ENCODE peak calls at places on chromosomes 12 and 14, in eight cellular contexts. One of them, this sample, is unnamed.

GRCh38 chr12:11958216-11959091 is 112.3 kb upstream of the BCL2L14 start:
- DNase-seq in transverse colon: no peak
- DNase-seq in upper lobe of right lung: no peak
- DNase-seq in mammary epithelial cell: peak
- DNase-seq in fibroblast of the aortic adventitia: peak
- DNase-seq in IMR-90: peak
- DNase-seq in foreskin fibroblast: peak
- DNase-seq in HCT116: no peak
- DNase-seq in this sample: no peak

GRCh38 chr12:53508534-53509199 is 1.4 kb upstream of the NPFF start:
- DNase-seq in transverse colon: peak
- DNase-seq in upper lobe of right lung: peak
- DNase-seq in mammary epithelial cell: peak
- DNase-seq in fibroblast of the aortic adventitia: peak
- DNase-seq in IMR-90: peak
- DNase-seq in foreskin fibroblast: peak
- DNase-seq in HCT116: no peak
- DNase-seq in this sample: peak

GRCh38 chr14:70013269-70013873 is 134.2 kb downstream of the SMOC1 start:
- DNase-seq in transverse colon: peak
- DNase-seq in upper lobe of right lung: no peak
- DNase-seq in mammary epithelial cell: peak
- DNase-seq in fibroblast of the aortic adventitia: no peak
- DNase-seq in IMR-90: peak
- DNase-seq in foreskin fibroblast: no peak
- DNase-seq in HCT116: peak
- DNase-seq in this sample: no peak

GRCh38 chr12:104578453-104578852 is 121.7 kb downstream of the CHST11 start:
- DNase-seq in transverse colon: no peak
- DNase-seq in upper lobe of right lung: no peak
- DNase-seq in mammary epithelial cell: peak
- DNase-seq in fibroblast of the aortic adventitia: peak
- DNase-seq in IMR-90: peak
- DNase-seq in foreskin fibroblast: peak
- DNase-seq in HCT116: no peak
- DNase-seq in this sample: no peak

GRCh38 chr12:126248871-126249403 is 1183.7 kb downstream of the AACS start:
- DNase-seq in transverse colon: no peak
- DNase-seq in upper lobe of right lung: no peak
- DNase-seq in mammary epithelial cell: no peak
- DNase-seq in fibroblast of the aortic adventitia: peak
- DNase-seq in IMR-90: no peak
- DNase-seq in foreskin fibroblast: no peak
- DNase-seq in HCT116: no peak
- DNase-seq in this sample: no peak

GRCh38 chr14:92511472-92512247 is 1.9 kb upstream of the RIN3 start:
- DNase-seq in transverse colon: peak
- DNase-seq in upper lobe of right lung: no peak
- DNase-seq in mammary epithelial cell: peak
- DNase-seq in fibroblast of the aortic adventitia: peak
- DNase-seq in IMR-90: peak
- DNase-seq in foreskin fibroblast: peak
- DNase-seq in HCT116: peak
- DNase-seq in this sample: no peak

GRCh38 chr12:101116911-101117310 is 93.1 kb downstream of the SLC5A8 start:
- DNase-seq in transverse colon: no peak
- DNase-seq in upper lobe of right lung: no peak
- DNase-seq in mammary epithelial cell: no peak
- DNase-seq in fibroblast of the aortic adventitia: no peak
- DNase-seq in IMR-90: no peak
- DNase-seq in foreskin fibroblast: no peak
- DNase-seq in HCT116: no peak
- DNase-seq in this sample: no peak

GRCh38 chr14:91108941-91109611 is 4.8 kb upstream of the DGLUCY start:
- DNase-seq in transverse colon: peak
- DNase-seq in upper lobe of right lung: peak
- DNase-seq in mammary epithelial cell: peak
- DNase-seq in fibroblast of the aortic adventitia: peak
- DNase-seq in IMR-90: no peak
- DNase-seq in foreskin fibroblast: no peak
- DNase-seq in HCT116: no peak
- DNase-seq in this sample: no peak

GRCh38 chr12:26878661-26879119 is 45.7 kb upstream of the ITPR2 start:
- DNase-seq in transverse colon: peak
- DNase-seq in upper lobe of right lung: peak
- DNase-seq in mammary epithelial cell: no peak
- DNase-seq in fibroblast of the aortic adventitia: peak
- DNase-seq in IMR-90: no peak
- DNase-seq in foreskin fibroblast: no peak
- DNase-seq in HCT116: no peak
- DNase-seq in this sample: no peak

GRCh38 chr14:35534884-35535793 is 1.2 kb downstream of the INSM2 start:
- DNase-seq in transverse colon: peak
- DNase-seq in upper lobe of right lung: peak
- DNase-seq in mammary epithelial cell: peak
- DNase-seq in fibroblast of the aortic adventitia: peak
- DNase-seq in IMR-90: peak
- DNase-seq in foreskin fibroblast: peak
- DNase-seq in HCT116: no peak
- DNase-seq in this sample: no peak

GRCh38 chr12:132559652-132560420 is 50.5 kb downstream of the LRCOL1 start:
- DNase-seq in transverse colon: peak
- DNase-seq in upper lobe of right lung: no peak
- DNase-seq in mammary epithelial cell: peak
- DNase-seq in fibroblast of the aortic adventitia: no peak
- DNase-seq in IMR-90: peak
- DNase-seq in foreskin fibroblast: peak
- DNase-seq in HCT116: peak
- DNase-seq in this sample: no peak

GRCh38 chr12:3752096-3752709 is 706 bp downstream of the CRACR2A start:
- DNase-seq in transverse colon: peak
- DNase-seq in upper lobe of right lung: peak
- DNase-seq in mammary epithelial cell: no peak
- DNase-seq in fibroblast of the aortic adventitia: peak
- DNase-seq in IMR-90: no peak
- DNase-seq in foreskin fibroblast: no peak
- DNase-seq in HCT116: peak
- DNase-seq in this sample: peak

GRCh38 chr12:54560374-54560858 is 11.0 kb downstream of the PDE1B start:
- DNase-seq in transverse colon: peak
- DNase-seq in upper lobe of right lung: peak
- DNase-seq in mammary epithelial cell: peak
- DNase-seq in fibroblast of the aortic adventitia: peak
- DNase-seq in IMR-90: peak
- DNase-seq in foreskin fibroblast: peak
- DNase-seq in HCT116: peak
- DNase-seq in this sample: peak

GRCh38 chr14:68539311-68539737 is 253.5 kb downstream of the ZFP36L1 start:
- DNase-seq in transverse colon: no peak
- DNase-seq in upper lobe of right lung: no peak
- DNase-seq in mammary epithelial cell: no peak
- DNase-seq in fibroblast of the aortic adventitia: no peak
- DNase-seq in IMR-90: no peak
- DNase-seq in foreskin fibroblast: no peak
- DNase-seq in HCT116: no peak
- DNase-seq in this sample: no peak

GRCh38 chr14:44657688-44658388 is 150.8 kb upstream of the FSCB start:
- DNase-seq in transverse colon: no peak
- DNase-seq in upper lobe of right lung: no peak
- DNase-seq in mammary epithelial cell: peak
- DNase-seq in fibroblast of the aortic adventitia: peak
- DNase-seq in IMR-90: peak
- DNase-seq in foreskin fibroblast: no peak
- DNase-seq in HCT116: no peak
- DNase-seq in this sample: no peak

GRCh38 chr14:73935666-73936065 is 14.2 kb downstream of the FAM161B start:
- DNase-seq in transverse colon: no peak
- DNase-seq in upper lobe of right lung: no peak
- DNase-seq in mammary epithelial cell: no peak
- DNase-seq in fibroblast of the aortic adventitia: peak
- DNase-seq in IMR-90: no peak
- DNase-seq in foreskin fibroblast: no peak
- DNase-seq in HCT116: no peak
- DNase-seq in this sample: no peak

GRCh38 chr14:49549881-49550280 is 36.3 kb downstream of the RPS29 start:
- DNase-seq in transverse colon: no peak
- DNase-seq in upper lobe of right lung: no peak
- DNase-seq in mammary epithelial cell: peak
- DNase-seq in fibroblast of the aortic adventitia: peak
- DNase-seq in IMR-90: peak
- DNase-seq in foreskin fibroblast: peak
- DNase-seq in HCT116: no peak
- DNase-seq in this sample: no peak

GRCh38 chr14:53881161-53881846 is 75.3 kb downstream of the BMP4 start:
- DNase-seq in transverse colon: no peak
- DNase-seq in upper lobe of right lung: no peak
- DNase-seq in mammary epithelial cell: no peak
- DNase-seq in fibroblast of the aortic adventitia: no peak
- DNase-seq in IMR-90: peak
- DNase-seq in foreskin fibroblast: no peak
- DNase-seq in HCT116: no peak
- DNase-seq in this sample: no peak

GRCh38 chr12:11813422-11813813 is 163.9 kb downstream of the ETV6 start:
- DNase-seq in transverse colon: no peak
- DNase-seq in upper lobe of right lung: no peak
- DNase-seq in mammary epithelial cell: no peak
- DNase-seq in fibroblast of the aortic adventitia: no peak
- DNase-seq in IMR-90: no peak
- DNase-seq in foreskin fibroblast: no peak
- DNase-seq in HCT116: no peak
- DNase-seq in this sample: no peak

GRCh38 chr12:52074656-52075408 is 4.7 kb upstream of the SMIM41 start:
- DNase-seq in transverse colon: no peak
- DNase-seq in upper lobe of right lung: peak
- DNase-seq in mammary epithelial cell: no peak
- DNase-seq in fibroblast of the aortic adventitia: no peak
- DNase-seq in IMR-90: no peak
- DNase-seq in foreskin fibroblast: no peak
- DNase-seq in HCT116: no peak
- DNase-seq in this sample: no peak

DNA sequence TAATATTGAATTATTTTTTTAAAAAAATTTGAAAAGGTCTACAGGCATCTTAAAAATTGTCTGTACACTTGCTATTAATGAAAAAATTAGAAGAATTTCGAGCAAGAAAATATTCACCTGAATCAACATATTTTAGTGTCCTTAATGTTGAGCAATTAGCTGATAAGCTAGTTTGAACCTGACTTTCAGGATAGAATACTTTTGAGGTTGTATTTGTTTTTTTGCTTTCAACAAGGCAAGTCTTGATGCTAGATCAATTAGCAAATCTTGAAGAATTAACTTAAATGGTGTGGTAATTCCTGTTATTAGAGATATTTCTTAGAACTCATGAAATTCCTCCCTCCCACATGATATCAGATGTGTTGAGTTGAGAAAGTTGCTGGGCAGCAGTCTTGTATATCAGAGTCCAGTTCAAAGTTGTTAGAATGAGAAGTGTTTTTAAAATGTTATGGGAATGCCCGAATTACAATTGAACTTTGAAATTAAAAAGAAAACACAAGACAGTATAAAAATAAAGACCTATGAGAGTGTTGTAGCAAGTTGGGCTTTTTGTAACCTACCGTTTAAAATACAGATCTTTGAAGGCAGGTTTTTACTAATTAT is 119.2 kb downstream of the TRMT5 start:
- DNase-seq in transverse colon: no peak
- DNase-seq in upper lobe of right lung: no peak
- DNase-seq in mammary epithelial cell: no peak
- DNase-seq in fibroblast of the aortic adventitia: no peak
- DNase-seq in IMR-90: no peak
- DNase-seq in foreskin fibroblast: no peak
- DNase-seq in HCT116: no peak
- DNase-seq in this sample: no peak
- H3K4me3 ChIP-seq in transverse colon: no peak
- H3K4me3 ChIP-seq in upper lobe of right lung: no peak
- H3K4me3 ChIP-seq in mammary epithelial cell: no peak
- H3K4me3 ChIP-seq in fibroblast of the aortic adventitia: no peak
- H3K4me3 ChIP-seq in IMR-90: no peak
- H3K4me3 ChIP-seq in foreskin fibroblast: no peak
- H3K4me3 ChIP-seq in HCT116: no peak
- H3K4me3 ChIP-seq in this sample: no peak

GRCh38 chr12:127717293-127717692 is 549.7 kb upstream of the TMEM132C start:
- DNase-seq in transverse colon: no peak
- DNase-seq in upper lobe of right lung: no peak
- DNase-seq in mammary epithelial cell: no peak
- DNase-seq in fibroblast of the aortic adventitia: no peak
- DNase-seq in IMR-90: no peak
- DNase-seq in foreskin fibroblast: no peak
- DNase-seq in HCT116: no peak
- DNase-seq in this sample: no peak
- TF ChIP-seq CTCF in transverse colon: no peak
- TF ChIP-seq CTCF in upper lobe of right lung: no peak
- TF ChIP-seq CTCF in mammary epithelial cell: no peak
- TF ChIP-seq CTCF in fibroblast of the aortic adventitia: no peak
- TF ChIP-seq CTCF in IMR-90: no peak
- TF ChIP-seq CTCF in foreskin fibroblast: no peak
- TF ChIP-seq CTCF in HCT116: no peak
- TF ChIP-seq CTCF in this sample: no peak

GRCh38 chr12:69348162-69348938 is at the start of gene LYZ:
- DNase-seq in transverse colon: peak
- DNase-seq in upper lobe of right lung: no peak
- DNase-seq in mammary epithelial cell: no peak
- DNase-seq in fibroblast of the aortic adventitia: no peak
- DNase-seq in IMR-90: no peak
- DNase-seq in foreskin fibroblast: no peak
- DNase-seq in HCT116: no peak
- DNase-seq in this sample: no peak
- H3K4me3 ChIP-seq in transverse colon: no peak
- H3K4me3 ChIP-seq in upper lobe of right lung: peak
- H3K4me3 ChIP-seq in mammary epithelial cell: no peak
- H3K4me3 ChIP-seq in fibroblast of the aortic adventitia: no peak
- H3K4me3 ChIP-seq in IMR-90: no peak
- H3K4me3 ChIP-seq in foreskin fibroblast: no peak
- H3K4me3 ChIP-seq in HCT116: no peak
- H3K4me3 ChIP-seq in this sample: no peak

GRCh38 chr12:124771462-124772361 is 92.0 kb downstream of the SCARB1 start:
- DNase-seq in transverse colon: peak
- DNase-seq in upper lobe of right lung: peak
- DNase-seq in mammary epithelial cell: peak
- DNase-seq in fibroblast of the aortic adventitia: peak
- DNase-seq in IMR-90: peak
- DNase-seq in foreskin fibroblast: peak
- DNase-seq in HCT116: peak
- DNase-seq in this sample: peak

GRCh38 chr12:124772467-124773170 is 91.0 kb downstream of the SCARB1 start:
- DNase-seq in transverse colon: no peak
- DNase-seq in upper lobe of right lung: no peak
- DNase-seq in mammary epithelial cell: no peak
- DNase-seq in fibroblast of the aortic adventitia: peak
- DNase-seq in IMR-90: no peak
- DNase-seq in foreskin fibroblast: no peak
- DNase-seq in HCT116: no peak
- DNase-seq in this sample: no peak

GRCh38 chr12:124776126-124776513 is 87.5 kb downstream of the SCARB1 start:
- DNase-seq in transverse colon: no peak
- DNase-seq in upper lobe of right lung: no peak
- DNase-seq in mammary epithelial cell: no peak
- DNase-seq in fibroblast of the aortic adventitia: no peak
- DNase-seq in IMR-90: no peak
- DNase-seq in foreskin fibroblast: no peak
- DNase-seq in HCT116: no peak
- DNase-seq in this sample: no peak

GRCh38 chr12:124774054-124774461 is 89.6 kb downstream of the SCARB1 start:
- DNase-seq in transverse colon: no peak
- DNase-seq in upper lobe of right lung: no peak
- DNase-seq in mammary epithelial cell: no peak
- DNase-seq in fibroblast of the aortic adventitia: peak
- DNase-seq in IMR-90: no peak
- DNase-seq in foreskin fibroblast: no peak
- DNase-seq in HCT116: no peak
- DNase-seq in this sample: peak

GRCh38 chr12:124774462-124775167 is 89.0 kb downstream of the SCARB1 start:
- DNase-seq in transverse colon: peak
- DNase-seq in upper lobe of right lung: no peak
- DNase-seq in mammary epithelial cell: peak
- DNase-seq in fibroblast of the aortic adventitia: peak
- DNase-seq in IMR-90: peak
- DNase-seq in foreskin fibroblast: peak
- DNase-seq in HCT116: no peak
- DNase-seq in this sample: peak
- TF ChIP-seq CTCF in transverse colon: no peak
- TF ChIP-seq CTCF in upper lobe of right lung: no peak
- TF ChIP-seq CTCF in mammary epithelial cell: peak
- TF ChIP-seq CTCF in fibroblast of the aortic adventitia: peak
- TF ChIP-seq CTCF in IMR-90: no peak
- TF ChIP-seq CTCF in foreskin fibroblast: no peak
- TF ChIP-seq CTCF in HCT116: no peak
- TF ChIP-seq CTCF in this sample: no peak

This sample was measured in GM12864.